ENCODE peak calls at places on chromosomes 13 and 19, in seven cellular contexts. One of them, this sample, is unnamed.

GRCh38 chr13:39776439-39776838 is 121.0 kb downstream of the COG6 start:
- DNase-seq in WTC11: no peak
- DNase-seq in GM12878: no peak
- DNase-seq in HCT116: no peak
- DNase-seq in HepG2: no peak
- DNase-seq in K562: no peak
- DNase-seq in H1: no peak
- DNase-seq in this sample: no peak

GRCh38 chr13:110399801-110400200 is 92.7 kb downstream of the COL4A2 start:
- DNase-seq in WTC11: no peak
- DNase-seq in H1: no peak
- DNase-seq in GM12878: no peak
- DNase-seq in K562: no peak
- DNase-seq in HCT116: no peak
- DNase-seq in HepG2: no peak
- DNase-seq in this sample: no peak

GRCh38 chr19:35006342-35006998 is 6.3 kb downstream of the GRAMD1A start:
- DNase-seq in WTC11: no peak
- DNase-seq in K562: no peak
- DNase-seq in H1: no peak
- DNase-seq in GM12878: no peak
- DNase-seq in HepG2: peak
- DNase-seq in HCT116: no peak
- DNase-seq in this sample: no peak

GRCh38 chr13:49569993-49570689 is 15.2 kb downstream of the RCBTB1 start:
- DNase-seq in K562: no peak
- DNase-seq in GM12878: no peak
- DNase-seq in HCT116: no peak
- DNase-seq in WTC11: no peak
- DNase-seq in HepG2: no peak
- DNase-seq in H1: no peak
- DNase-seq in this sample: no peak

GRCh38 chr13:30142502-30143211 is 164.7 kb downstream of the KATNAL1 start:
- DNase-seq in K562: no peak
- DNase-seq in H1: no peak
- DNase-seq in GM12878: no peak
- DNase-seq in WTC11: no peak
- DNase-seq in HepG2: peak
- DNase-seq in HCT116: peak
- DNase-seq in this sample: no peak

GRCh38 chr19:17244618-17245534 is 843 bp downstream of the NR2F6 start:
- DNase-seq in HepG2: no peak
- DNase-seq in H1: no peak
- DNase-seq in HCT116: no peak
- DNase-seq in GM12878: no peak
- DNase-seq in WTC11: no peak
- DNase-seq in K562: no peak
- DNase-seq in this sample: no peak

GRCh38 chr19:51227324-51227723 is 2.4 kb downstream of the CD33 start:
- DNase-seq in HCT116: no peak
- DNase-seq in K562: no peak
- DNase-seq in WTC11: no peak
- DNase-seq in HepG2: no peak
- DNase-seq in GM12878: no peak
- DNase-seq in H1: no peak
- DNase-seq in this sample: no peak

GRCh38 chr13:28409648-28410047 is 85.3 kb downstream of the FLT1 start:
- DNase-seq in H1: no peak
- DNase-seq in K562: no peak
- DNase-seq in WTC11: no peak
- DNase-seq in HepG2: no peak
- DNase-seq in HCT116: no peak
- DNase-seq in GM12878: no peak
- DNase-seq in this sample: no peak

GRCh38 chr19:49949735-49950589 is 11.0 kb downstream of the SIGLEC11 start:
- DNase-seq in HCT116: no peak
- DNase-seq in WTC11: no peak
- DNase-seq in H1: no peak
- DNase-seq in GM12878: no peak
- DNase-seq in HepG2: no peak
- DNase-seq in K562: no peak
- DNase-seq in this sample: no peak

GRCh38 chr19:4264812-4265211 is 14.3 kb upstream of the SHD start:
- DNase-seq in H1: no peak
- DNase-seq in WTC11: no peak
- DNase-seq in HepG2: no peak
- DNase-seq in HCT116: no peak
- DNase-seq in K562: no peak
- DNase-seq in GM12878: no peak
- DNase-seq in this sample: no peak

GRCh38 chr19:2542341-2543069 is 66.6 kb downstream of the GADD45B start:
- DNase-seq in GM12878: no peak
- DNase-seq in K562: no peak
- DNase-seq in HCT116: no peak
- DNase-seq in WTC11: peak
- DNase-seq in H1: no peak
- DNase-seq in HepG2: peak
- DNase-seq in this sample: no peak

GRCh38 chr13:112079696-112080095 is 12.7 kb downstream of the SOX1 start:
- DNase-seq in WTC11: peak
- DNase-seq in HepG2: no peak
- DNase-seq in HCT116: no peak
- DNase-seq in K562: no peak
- DNase-seq in GM12878: no peak
- DNase-seq in H1: no peak
- DNase-seq in this sample: no peak

GRCh38 chr13:26759156-26759906 is 1.3 kb downstream of the GPR12 start:
- DNase-seq in K562: no peak
- DNase-seq in GM12878: no peak
- DNase-seq in H1: no peak
- DNase-seq in HepG2: no peak
- DNase-seq in WTC11: no peak
- DNase-seq in HCT116: no peak
- DNase-seq in this sample: no peak

DNA sequence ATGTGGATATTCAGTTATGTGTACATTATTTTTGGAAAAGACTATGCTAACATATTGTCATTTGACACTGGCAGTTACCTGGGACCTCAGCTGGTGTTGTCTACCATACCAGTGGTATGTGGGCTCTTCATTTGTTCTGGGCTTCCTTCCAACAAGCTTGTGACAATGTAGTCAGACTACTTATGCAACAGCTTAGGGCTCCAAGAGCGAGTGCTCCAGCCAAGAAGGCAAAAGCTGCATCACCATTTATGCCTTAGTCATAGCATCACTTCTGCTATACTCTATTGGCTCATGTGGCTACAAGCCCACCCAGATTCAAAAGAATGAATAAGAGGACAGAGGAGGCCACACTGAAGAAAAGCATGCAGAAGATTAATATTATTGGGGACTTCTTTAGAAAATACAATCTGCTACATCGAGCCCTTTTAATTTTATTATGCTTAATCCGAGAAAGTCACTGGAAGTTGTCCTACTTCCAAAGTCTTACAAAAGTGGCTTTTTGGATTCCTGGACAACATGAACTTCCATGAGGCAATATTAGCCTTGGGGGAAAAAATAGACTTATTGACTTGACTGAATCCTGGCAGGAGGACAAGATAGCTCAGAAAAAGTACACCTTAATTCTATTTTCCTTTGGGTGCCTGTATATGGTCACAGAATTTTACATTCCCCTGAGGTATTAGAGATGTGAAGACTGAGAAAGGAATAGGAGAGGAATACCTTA is 529.4 kb upstream of the HTR2A start:
- DNase-seq in HCT116: no peak
- DNase-seq in WTC11: no peak
- DNase-seq in HepG2: no peak
- DNase-seq in K562: no peak
- DNase-seq in GM12878: no peak
- DNase-seq in H1: no peak
- DNase-seq in this sample: no peak
- TF ChIP-seq SP1 in HCT116: no peak
- TF ChIP-seq SP1 in WTC11: no peak
- TF ChIP-seq SP1 in HepG2: no peak
- TF ChIP-seq SP1 in K562: no peak
- TF ChIP-seq SP1 in GM12878: no peak
- TF ChIP-seq SP1 in H1: no peak
- TF ChIP-seq SP1 in this sample: no peak

GRCh38 chr13:101795025-101795424 is 342.6 kb downstream of the ITGBL1 start:
- DNase-seq in H1: no peak
- DNase-seq in K562: no peak
- DNase-seq in HCT116: no peak
- DNase-seq in GM12878: no peak
- DNase-seq in WTC11: no peak
- DNase-seq in HepG2: no peak
- DNase-seq in this sample: no peak
- TF ChIP-seq SP1 in H1: no peak
- TF ChIP-seq SP1 in K562: no peak
- TF ChIP-seq SP1 in HCT116: no peak
- TF ChIP-seq SP1 in GM12878: no peak
- TF ChIP-seq SP1 in WTC11: no peak
- TF ChIP-seq SP1 in HepG2: no peak
- TF ChIP-seq SP1 in this sample: no peak

DNA sequence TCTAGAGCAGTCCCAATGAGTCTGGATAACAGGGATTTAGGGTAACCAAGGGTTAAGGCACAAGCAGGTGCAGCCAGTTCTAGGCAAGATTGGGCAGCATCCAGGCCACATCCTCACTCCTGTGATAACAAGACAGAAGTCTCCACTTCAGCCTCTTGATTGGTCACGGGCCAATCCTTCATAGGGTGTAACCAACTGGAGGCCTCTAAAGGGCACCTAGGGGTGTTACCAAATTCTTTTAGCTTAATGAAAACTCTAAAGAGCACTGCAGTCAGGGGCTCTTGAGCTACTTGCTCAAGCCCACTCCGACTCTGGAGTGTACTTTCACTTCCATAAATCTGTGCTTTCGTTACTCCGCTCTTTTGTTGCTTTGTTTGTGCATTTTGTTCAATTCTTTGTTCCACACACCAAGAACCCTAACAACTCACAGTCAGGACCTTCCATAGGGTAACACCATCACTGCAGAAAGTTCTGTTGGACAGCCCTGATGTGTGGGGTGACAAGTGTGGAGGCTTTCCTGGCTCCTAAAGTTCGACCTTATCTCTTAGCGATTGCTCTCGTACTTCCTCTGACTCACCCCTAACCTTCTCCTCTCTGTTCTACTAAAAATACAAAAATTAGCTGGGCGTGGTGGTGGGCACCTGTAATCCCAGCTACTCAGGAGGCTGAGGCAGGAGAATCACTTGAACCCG is 36.1 kb downstream of the ZSWIM9 start:
- DNase-seq in HCT116: no peak
- DNase-seq in WTC11: no peak
- DNase-seq in GM12878: no peak
- DNase-seq in HepG2: no peak
- DNase-seq in K562: no peak
- DNase-seq in H1: no peak
- DNase-seq in this sample: no peak
- TF ChIP-seq SP1 in HCT116: no peak
- TF ChIP-seq SP1 in WTC11: no peak
- TF ChIP-seq SP1 in GM12878: no peak
- TF ChIP-seq SP1 in HepG2: no peak
- TF ChIP-seq SP1 in K562: no peak
- TF ChIP-seq SP1 in H1: no peak
- TF ChIP-seq SP1 in this sample: no peak

GRCh38 chr19:48487944-48488343 is 18.8 kb downstream of the CYTH2 start:
- DNase-seq in HCT116: peak
- DNase-seq in H1: no peak
- DNase-seq in GM12878: no peak
- DNase-seq in WTC11: no peak
- DNase-seq in K562: no peak
- DNase-seq in HepG2: peak
- DNase-seq in this sample: no peak
- TF ChIP-seq SP1 in HCT116: no peak
- TF ChIP-seq SP1 in H1: no peak
- TF ChIP-seq SP1 in GM12878: no peak
- TF ChIP-seq SP1 in WTC11: no peak
- TF ChIP-seq SP1 in K562: no peak
- TF ChIP-seq SP1 in HepG2: no peak
- TF ChIP-seq SP1 in this sample: no peak

GRCh38 chr19:57788114-57788692 is 18.7 kb downstream of the ZNF586 start:
- DNase-seq in GM12878: no peak
- DNase-seq in HepG2: no peak
- DNase-seq in WTC11: no peak
- DNase-seq in K562: no peak
- DNase-seq in H1: no peak
- DNase-seq in HCT116: no peak
- DNase-seq in this sample: no peak

GRCh38 chr19:57786286-57786685 is 16.8 kb downstream of the ZNF586 start:
- DNase-seq in GM12878: no peak
- DNase-seq in HCT116: no peak
- DNase-seq in H1: no peak
- DNase-seq in WTC11: no peak
- DNase-seq in K562: no peak
- DNase-seq in HepG2: no peak
- DNase-seq in this sample: no peak

GRCh38 chr19:57789288-57789687 is 19.8 kb downstream of the ZNF586 start:
- DNase-seq in HepG2: no peak
- DNase-seq in GM12878: no peak
- DNase-seq in WTC11: no peak
- DNase-seq in H1: no peak
- DNase-seq in HCT116: no peak
- DNase-seq in K562: no peak
- DNase-seq in this sample: no peak

DNA sequence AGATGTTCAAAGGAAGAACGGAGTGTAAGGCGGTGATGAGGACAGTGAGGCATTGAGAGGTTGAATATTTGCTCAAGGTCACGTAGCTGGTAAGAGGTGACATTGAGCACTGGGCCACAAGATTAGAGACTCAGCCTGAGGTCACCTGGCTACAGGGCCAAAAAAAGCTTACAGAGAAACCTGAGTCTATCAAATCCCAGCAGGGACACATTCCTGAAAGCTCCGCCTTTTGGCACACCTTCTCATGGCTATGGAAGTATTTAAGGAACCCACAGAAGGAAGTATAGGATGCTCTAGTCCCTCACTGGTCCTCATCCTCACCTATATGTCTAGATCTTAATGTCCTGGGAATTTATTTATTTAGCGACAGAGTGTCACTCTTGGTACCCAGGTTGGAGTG is 17.4 kb downstream of the ZNF586 start:
- DNase-seq in K562: no peak
- DNase-seq in HCT116: no peak
- DNase-seq in WTC11: no peak
- DNase-seq in GM12878: no peak
- DNase-seq in H1: no peak
- DNase-seq in HepG2: no peak
- DNase-seq in this sample: no peak
- TF ChIP-seq SP1 in K562: no peak
- TF ChIP-seq SP1 in HCT116: no peak
- TF ChIP-seq SP1 in WTC11: no peak
- TF ChIP-seq SP1 in GM12878: no peak
- TF ChIP-seq SP1 in H1: no peak
- TF ChIP-seq SP1 in HepG2: no peak
- TF ChIP-seq SP1 in this sample: no peak